ENCODE peak calls at places on chromosomes 11 and 22, in ten cellular contexts. U is WTC11; T is T47D; K is stimulated activated CD4-positive, alpha-beta T cell treated with anti-CD3 and anti-CD28 coated beads, Interleukin-12 subunit alpha, Interleukin-12 subunit beta, amount 100 ng/mL, for 4 hours; S is mammary epithelial cell; Q is SK-N-DZ; D is activated T-cell treated with anti-CD3 and anti-CD28 coated beads, Interleukin-2, amount 50 U/mL, for 72 hours; P is NCI-H2171; M is right atrium auricular region; G is GM04504. C is an unnamed sample.

GRCh38 chr22:32218470-32218869 is 13.6 kb upstream of the RFPL2 start:
- DNase-seq in Q (no peak), M (no peak), G (no peak), K (no peak), T (no peak), P (no peak), S (no peak), U (no peak), D (no peak), C (no peak)

GRCh38 chr22:42399315-42400271 is 32.6 kb downstream of the NFAM1 start:
- DNase-seq in K (no peak), S (no peak), P (peak; percentile 92), D (no peak), U (peak; percentile 45), T (no peak), G (no peak), M (no peak), Q (peak; percentile 90), C (no peak)

GRCh38 chr11:93208663-93209270 is 11.0 kb upstream of the SLC36A4 start:
- DNase-seq in K (no peak), S (no peak), P (no peak), U (no peak), M (no peak), G (no peak), T (no peak), D (no peak), Q (no peak), C (no peak)

GRCh38 chr22:45207981-45208664 is 32.6 kb downstream of the KIAA0930 start:
- DNase-seq in U (no peak), Q (no peak), T (peak; percentile 70), G (no peak), S (peak; percentile 19), P (no peak), D (no peak), K (no peak), M (no peak), C (no peak)

GRCh38 chr11:125998267-125998666 is 52.4 kb downstream of the VSIG10L2 start:
- DNase-seq in M (no peak), K (no peak), P (no peak), Q (no peak), U (no peak), G (no peak), S (no peak), D (no peak), T (no peak), C (no peak)

GRCh38 chr11:72736452-72737069 is 15.6 kb downstream of the ARAP1 start:
- DNase-seq in P (no peak), S (peak; percentile 77), G (no peak), K (peak; percentile 35), M (no peak), Q (no peak), U (no peak), D (peak; percentile 81), T (peak; percentile 61), C (peak; percentile 86)

GRCh38 chr11:70845761-70846160 is 406.6 kb downstream of the SHANK2 start:
- DNase-seq in T (no peak), D (no peak), U (no peak), G (no peak), M (no peak), Q (no peak), K (no peak), S (no peak), P (no peak), C (no peak)

GRCh38 chr11:96097844-96098421 is 174.0 kb upstream of the MTMR2 start:
- DNase-seq in T (no peak), Q (no peak), D (no peak), S (peak; percentile 48), K (no peak), U (no peak), G (no peak), M (no peak), P (no peak), C (no peak)

GRCh38 chr11:83816572-83817187 is 530.5 kb upstream of the CCDC90B start:
- DNase-seq in G (no peak), P (no peak), T (peak; percentile 66), K (no peak), Q (peak; percentile 37), U (no peak), M (no peak), D (no peak), S (no peak), C (no peak)

GRCh38 chr22:42167066-42167465 is 36.5 kb upstream of the CYP2D6 start:
- DNase-seq in T (no peak), M (no peak), G (no peak), D (no peak), U (no peak), K (no peak), P (no peak), S (no peak), Q (no peak), C (no peak)

GRCh38 chr11:125069796-125070195 is 6.7 kb downstream of the SLC37A2 start:
- DNase-seq in M (no peak), U (no peak), K (no peak), Q (no peak), P (no peak), D (no peak), S (peak; percentile 79), T (no peak), G (no peak), C (no peak)

GRCh38 chr22:44955102-44955501 is 54.7 kb downstream of the PHF21B start:
- DNase-seq in M (no peak), G (no peak), U (no peak), D (no peak), S (no peak), Q (no peak), P (no peak), K (no peak), T (no peak), C (no peak)

GRCh38 chr11:80297808-80298460 is 857.1 kb upstream of the TENM4 start:
- DNase-seq in K (no peak), M (no peak), T (no peak), S (peak; percentile 67), D (no peak), U (no peak), P (no peak), Q (no peak), G (no peak), C (no peak)

GRCh38 chr11:89381094-89381493 is 110.1 kb downstream of the NOX4 start:
- DNase-seq in Q (no peak), M (peak; percentile 67), S (peak; percentile 93), G (peak; percentile 76), U (no peak), P (no peak), D (no peak), T (no peak), K (no peak), C (no peak)